ENCODE peak calls at places on chromosomes 11 and 22, in five cellular contexts. One of them, this sample, is unnamed.

GRCh38 chr11:1920128-1920908 is 815 bp downstream of the TNNT3 start:
- DNase-seq in endodermal cell: no peak
- DNase-seq in stomach: no peak
- DNase-seq in HL-60: no peak
- DNase-seq in thyroid gland: no peak
- DNase-seq in this sample: no peak

GRCh38 chr22:49286236-49286760 is 541.4 kb downstream of the BRD1 start:
- DNase-seq in stomach: no peak
- DNase-seq in HL-60: no peak
- DNase-seq in thyroid gland: no peak
- DNase-seq in endodermal cell: no peak
- DNase-seq in this sample: no peak

GRCh38 chr11:472272-472671 is 22.2 kb downstream of the PTDSS2 start:
- DNase-seq in stomach: no peak
- DNase-seq in thyroid gland: no peak
- DNase-seq in HL-60: no peak
- DNase-seq in endodermal cell: peak; percentile 64
- DNase-seq in this sample: no peak

GRCh38 chr11:34358258-34358665 is 452 bp upstream of the ABTB2 start:
- DNase-seq in HL-60: peak; percentile 52
- DNase-seq in stomach: peak; percentile 59
- DNase-seq in endodermal cell: no peak
- DNase-seq in thyroid gland: peak; percentile 67
- DNase-seq in this sample: peak; percentile 66

GRCh38 chr11:1196516-1197391 is 26.1 kb upstream of the MUC5B start:
- DNase-seq in stomach: peak; percentile 24
- DNase-seq in thyroid gland: peak; percentile 1
- DNase-seq in endodermal cell: peak; percentile 20
- DNase-seq in HL-60: no peak
- DNase-seq in this sample: no peak

GRCh38 chr11:4072668-4073285 is 21.8 kb upstream of the RRM1 start:
- DNase-seq in endodermal cell: peak; percentile 77
- DNase-seq in HL-60: peak; percentile 76
- DNase-seq in stomach: peak; percentile 58
- DNase-seq in thyroid gland: peak; percentile 47
- DNase-seq in this sample: peak; percentile 72

GRCh38 chr22:36328635-36329216 is 59.0 kb downstream of the MYH9 start:
- DNase-seq in stomach: peak; percentile 61
- DNase-seq in HL-60: peak; percentile 53
- DNase-seq in endodermal cell: no peak
- DNase-seq in thyroid gland: peak; percentile 97
- DNase-seq in this sample: peak; percentile 61

GRCh38 chr11:120835601-120836228 is 188.2 kb upstream of the TBCEL start:
- DNase-seq in thyroid gland: no peak
- DNase-seq in stomach: no peak
- DNase-seq in HL-60: no peak
- DNase-seq in endodermal cell: no peak
- DNase-seq in this sample: no peak

GRCh38 chr11:121869478-121869877 is 246.5 kb downstream of the BLID start:
- DNase-seq in HL-60: no peak
- DNase-seq in thyroid gland: no peak
- DNase-seq in endodermal cell: peak; percentile 59
- DNase-seq in stomach: no peak
- DNase-seq in this sample: no peak

GRCh38 chr11:108398439-108398838 is 68.9 kb downstream of the C11orf65 start:
- DNase-seq in endodermal cell: no peak
- DNase-seq in HL-60: no peak
- DNase-seq in thyroid gland: no peak
- DNase-seq in stomach: no peak
- DNase-seq in this sample: no peak

GRCh38 chr11:106021181-106021966 is 666 bp downstream of the MSANTD4 start:
- DNase-seq in HL-60: peak; percentile 9
- DNase-seq in stomach: no peak
- DNase-seq in thyroid gland: no peak
- DNase-seq in endodermal cell: no peak
- DNase-seq in this sample: no peak

GRCh38 chr22:39244496-39245129 is at the start of gene PDGFB:
- DNase-seq in stomach: peak; percentile 61
- DNase-seq in thyroid gland: peak; percentile 41
- DNase-seq in HL-60: peak; percentile 46
- DNase-seq in endodermal cell: peak; percentile 79
- DNase-seq in this sample: peak; percentile 39

GRCh38 chr11:12287009-12287373 is 90.4 kb upstream of the PARVA start:
- DNase-seq in stomach: peak; percentile 24
- DNase-seq in HL-60: no peak
- DNase-seq in endodermal cell: peak; percentile 80
- DNase-seq in thyroid gland: no peak
- DNase-seq in this sample: peak; percentile 3

GRCh38 chr11:3058753-3059664 is 1.8 kb upstream of the CARS1 start:
- DNase-seq in HL-60: no peak
- DNase-seq in thyroid gland: no peak
- DNase-seq in stomach: no peak
- DNase-seq in endodermal cell: peak; percentile 81
- DNase-seq in this sample: no peak

GRCh38 chr11:115047631-115048030 is 369.3 kb downstream of the NXPE2 start:
- DNase-seq in thyroid gland: no peak
- DNase-seq in endodermal cell: no peak
- DNase-seq in HL-60: no peak
- DNase-seq in stomach: no peak
- DNase-seq in this sample: no peak

GRCh38 chr11:134514354-134514951 is 102.4 kb upstream of the B3GAT1 start:
- DNase-seq in stomach: peak; percentile 24
- DNase-seq in HL-60: no peak
- DNase-seq in endodermal cell: peak; percentile 44
- DNase-seq in thyroid gland: no peak
- DNase-seq in this sample: no peak

GRCh38 chr11:20032577-20033265 is 127.6 kb downstream of the DBX1 start:
- DNase-seq in stomach: no peak
- DNase-seq in HL-60: no peak
- DNase-seq in thyroid gland: no peak
- DNase-seq in endodermal cell: no peak
- DNase-seq in this sample: no peak

GRCh38 chr22:28029201-28029948 is 110.3 kb upstream of the PITPNB start:
- DNase-seq in endodermal cell: peak; percentile 42
- DNase-seq in stomach: peak; percentile 82
- DNase-seq in thyroid gland: peak; percentile 65
- DNase-seq in HL-60: no peak
- DNase-seq in this sample: peak; percentile 78

GRCh38 chr11:1880746-1881441 is 10.8 kb downstream of the PRR33 start:
- DNase-seq in stomach: no peak
- DNase-seq in endodermal cell: no peak
- DNase-seq in thyroid gland: no peak
- DNase-seq in HL-60: no peak
- DNase-seq in this sample: no peak

GRCh38 chr11:114152162-114152561 is 92.7 kb downstream of the ZBTB16 start:
- DNase-seq in endodermal cell: no peak
- DNase-seq in HL-60: no peak
- DNase-seq in stomach: no peak
- DNase-seq in thyroid gland: no peak
- DNase-seq in this sample: no peak

GRCh38 chr11:31827458-31828206 is 16.5 kb upstream of the PAX6 start:
- DNase-seq in stomach: no peak
- DNase-seq in endodermal cell: no peak
- DNase-seq in thyroid gland: no peak
- DNase-seq in HL-60: no peak
- DNase-seq in this sample: no peak

GRCh38 chr11:9808943-9809342 is 145.1 kb downstream of the SWAP70 start:
- DNase-seq in thyroid gland: no peak
- DNase-seq in stomach: no peak
- DNase-seq in HL-60: no peak
- DNase-seq in endodermal cell: no peak
- DNase-seq in this sample: no peak

GRCh38 chr11:118437736-118438125 is 1.4 kb downstream of the KMT2A start:
- DNase-seq in HL-60: peak; percentile 14
- DNase-seq in thyroid gland: peak; percentile 15
- DNase-seq in stomach: no peak
- DNase-seq in endodermal cell: no peak
- DNase-seq in this sample: peak; percentile 15

GRCh38 chr11:124115782-124116616 is 749 bp downstream of the VWA5A start:
- DNase-seq in stomach: peak; percentile 28
- DNase-seq in endodermal cell: peak; percentile 86
- DNase-seq in thyroid gland: peak; percentile 42
- DNase-seq in HL-60: no peak
- DNase-seq in this sample: no peak

GRCh38 chr11:8917157-8917820 is 6.3 kb downstream of the AKIP1 start:
- DNase-seq in thyroid gland: peak; percentile 74
- DNase-seq in endodermal cell: peak; percentile 70
- DNase-seq in stomach: peak; percentile 42
- DNase-seq in HL-60: no peak
- DNase-seq in this sample: peak; percentile 43

GRCh38 chr11:135027461-135027860 is 615.4 kb upstream of the B3GAT1 start:
- DNase-seq in HL-60: peak; percentile 8
- DNase-seq in endodermal cell: peak; percentile 90
- DNase-seq in thyroid gland: peak; percentile 51
- DNase-seq in stomach: peak; percentile 35
- DNase-seq in this sample: no peak

GRCh38 chr22:27518583-27519437 is 282.7 kb downstream of the MN1 start:
- DNase-seq in endodermal cell: no peak
- DNase-seq in thyroid gland: no peak
- DNase-seq in HL-60: no peak
- DNase-seq in stomach: no peak
- DNase-seq in this sample: no peak

GRCh38 chr11:28259177-28259843 is 151.1 kb downstream of the METTL15 start:
- DNase-seq in stomach: no peak
- DNase-seq in thyroid gland: no peak
- DNase-seq in endodermal cell: peak; percentile 39
- DNase-seq in HL-60: no peak
- DNase-seq in this sample: no peak

GRCh38 chr22:24994070-24994763 is 41.7 kb downstream of the KIAA1671 start:
- DNase-seq in HL-60: no peak
- DNase-seq in endodermal cell: peak; percentile 88
- DNase-seq in stomach: peak; percentile 58
- DNase-seq in thyroid gland: peak; percentile 48
- DNase-seq in this sample: no peak

DNA sequence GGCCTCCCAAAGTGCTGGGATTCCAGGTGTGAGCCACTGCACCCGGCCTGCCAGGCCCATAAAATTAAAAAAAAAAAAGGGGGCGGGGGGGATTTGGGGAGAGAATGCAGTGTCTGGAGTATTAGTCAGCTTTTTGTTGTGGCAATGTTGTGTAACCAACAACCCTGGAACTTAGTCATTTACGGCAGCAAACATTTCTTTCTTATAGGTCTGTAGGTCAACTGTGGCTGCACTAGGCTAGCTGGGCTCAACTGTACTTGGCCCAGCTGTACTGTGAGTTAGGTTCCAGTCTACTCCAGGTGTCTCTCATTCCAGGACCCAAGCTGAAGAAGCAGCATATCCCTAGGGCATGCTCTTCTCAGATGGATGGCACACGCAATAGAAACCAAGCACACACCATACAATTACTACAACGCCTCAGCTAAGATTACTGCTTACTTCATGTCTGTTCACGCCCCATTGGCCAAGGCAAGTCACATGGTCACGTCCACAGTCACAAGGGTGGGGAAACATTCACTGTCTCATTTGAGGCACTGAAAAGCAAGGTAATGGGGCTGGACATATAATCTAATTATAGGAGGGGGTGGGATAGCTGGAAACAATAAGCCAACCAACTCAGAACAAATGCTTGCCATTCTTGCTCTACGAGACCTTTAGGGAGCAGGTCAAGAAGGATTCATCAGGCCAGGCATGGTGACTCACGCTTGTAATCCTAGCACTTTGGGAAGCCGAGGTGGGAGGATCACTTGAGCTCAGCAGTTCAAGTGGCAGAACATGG is 10.4 kb upstream of the SPINDOC start:
- DNase-seq in stomach: no peak
- DNase-seq in endodermal cell: peak; percentile 52
- DNase-seq in thyroid gland: no peak
- DNase-seq in HL-60: no peak
- DNase-seq in this sample: no peak
- H3K4me3 ChIP-seq in stomach: no peak overlapping the region
- H3K4me3 ChIP-seq in endodermal cell: no peak overlapping the region
- H3K4me3 ChIP-seq in thyroid gland: no peak overlapping the region
- H3K4me3 ChIP-seq in HL-60: no peak overlapping the region
- H3K4me3 ChIP-seq in this sample: no peak overlapping the region

GRCh38 chr11:15764948-15765347 is 591.4 kb downstream of the SOX6 start:
- DNase-seq in endodermal cell: peak; percentile 62
- DNase-seq in stomach: no peak
- DNase-seq in HL-60: no peak
- DNase-seq in thyroid gland: peak; percentile 20
- DNase-seq in this sample: no peak
- H3K4me3 ChIP-seq in endodermal cell: peak overlapping the region; percentile 33
- H3K4me3 ChIP-seq in stomach: no peak overlapping the region
- H3K4me3 ChIP-seq in HL-60: no peak overlapping the region
- H3K4me3 ChIP-seq in thyroid gland: no peak overlapping the region
- H3K4me3 ChIP-seq in this sample: no peak overlapping the region

GRCh38 chr22:43209523-43209890 is 22.6 kb upstream of the TTLL12 start:
- DNase-seq in thyroid gland: no peak
- DNase-seq in endodermal cell: no peak
- DNase-seq in stomach: no peak
- DNase-seq in HL-60: no peak
- DNase-seq in this sample: no peak

GRCh38 chr22:43208703-43209522 is 22.0 kb upstream of the TTLL12 start:
- DNase-seq in HL-60: no peak
- DNase-seq in stomach: no peak
- DNase-seq in endodermal cell: no peak
- DNase-seq in thyroid gland: no peak
- DNase-seq in this sample: no peak

GRCh38 chr22:43207386-43207785 is 20.5 kb upstream of the TTLL12 start:
- DNase-seq in stomach: no peak
- DNase-seq in endodermal cell: no peak
- DNase-seq in HL-60: no peak
- DNase-seq in thyroid gland: no peak
- DNase-seq in this sample: no peak

GRCh38 chr22:43206515-43207161 is 19.7 kb upstream of the TTLL12 start:
- DNase-seq in HL-60: no peak
- DNase-seq in thyroid gland: no peak
- DNase-seq in endodermal cell: no peak
- DNase-seq in stomach: no peak
- DNase-seq in this sample: no peak

GRCh38 chr22:43207849-43208702 is 21.1 kb upstream of the TTLL12 start:
- DNase-seq in thyroid gland: no peak
- DNase-seq in endodermal cell: no peak
- DNase-seq in HL-60: no peak
- DNase-seq in stomach: no peak
- DNase-seq in this sample: no peak
- H3K4me3 ChIP-seq in thyroid gland: no peak overlapping the region
- H3K4me3 ChIP-seq in endodermal cell: no peak overlapping the region
- H3K4me3 ChIP-seq in HL-60: no peak overlapping the region
- H3K4me3 ChIP-seq in stomach: no peak overlapping the region
- H3K4me3 ChIP-seq in this sample: no peak overlapping the region

GRCh38 chr11:81220166-81220895 is 1513.3 kb downstream of the FAM181B start:
- DNase-seq in endodermal cell: no peak
- DNase-seq in stomach: no peak
- DNase-seq in HL-60: no peak
- DNase-seq in thyroid gland: no peak
- DNase-seq in this sample: no peak

GRCh38 chr11:81218440-81218839 is 1515.2 kb downstream of the FAM181B start:
- DNase-seq in HL-60: no peak
- DNase-seq in thyroid gland: no peak
- DNase-seq in stomach: no peak
- DNase-seq in endodermal cell: no peak
- DNase-seq in this sample: no peak

GRCh38 chr11:81222491-81222890 is 1511.2 kb downstream of the FAM181B start:
- DNase-seq in thyroid gland: no peak
- DNase-seq in endodermal cell: peak; percentile 49
- DNase-seq in stomach: no peak
- DNase-seq in HL-60: no peak
- DNase-seq in this sample: no peak

GRCh38 chr11:81224396-81224795 is 1509.3 kb downstream of the FAM181B start:
- DNase-seq in thyroid gland: no peak
- DNase-seq in HL-60: no peak
- DNase-seq in endodermal cell: no peak
- DNase-seq in stomach: no peak
- DNase-seq in this sample: no peak

GRCh38 chr11:81219661-81220060 is 1514.0 kb downstream of the FAM181B start:
- DNase-seq in endodermal cell: no peak
- DNase-seq in HL-60: no peak
- DNase-seq in stomach: no peak
- DNase-seq in thyroid gland: no peak
- DNase-seq in this sample: no peak
- H3K4me3 ChIP-seq in endodermal cell: no peak overlapping the region
- H3K4me3 ChIP-seq in HL-60: no peak overlapping the region
- H3K4me3 ChIP-seq in stomach: no peak overlapping the region
- H3K4me3 ChIP-seq in thyroid gland: no peak overlapping the region
- H3K4me3 ChIP-seq in this sample: no peak overlapping the region

This sample was measured in prostate gland.